ENCODE peak calls at places on chromosomes 12 and 14, in five cellular contexts. K, T, W, X and S are unnamed samples.

GRCh38 chr14:59564356-59564755 is 12.3 kb downstream of the CCDC175 start:
- DNase-seq in W (no peak), T (no peak), K (no peak), X (no peak), S (no peak)

GRCh38 chr12:132608231-132609171 is 1.9 kb downstream of the LRCOL1 start:
- DNase-seq in K (no peak), T (no peak), W (no peak), X (no peak), S (no peak)

GRCh38 chr12:103529306-103529705 is 33.5 kb upstream of the C12orf42 start:
- DNase-seq in K (no peak), T (no peak), X (no peak), W (no peak), S (no peak)

GRCh38 chr14:104461676-104462443 is 117.7 kb upstream of the C14orf180 start:
- DNase-seq in T (no peak), W (no peak), X (peak; percentile 56), K (no peak), S (no peak)

GRCh38 chr12:12685305-12685704 is 10.7 kb downstream of the GPR19 start:
- DNase-seq in W (no peak), K (no peak), T (no peak), X (no peak), S (no peak)

GRCh38 chr14:89013698-89014569 is 189.5 kb downstream of the TTC8 start:
- DNase-seq in X (no peak), T (no peak), K (no peak), W (no peak), S (no peak)

GRCh38 chr14:104561661-104562495 is 17.7 kb upstream of the C14orf180 start:
- DNase-seq in K (no peak), X (no peak), T (no peak), W (no peak), S (no peak)

GRCh38 chr12:78802593-78802992 is 62.0 kb upstream of the SYT1 start:
- DNase-seq in W (peak; percentile 19), T (no peak), X (no peak), K (no peak), S (no peak)

GRCh38 chr14:101808020-101808641 is 46.6 kb downstream of the PPP2R5C start:
- DNase-seq in T (no peak), W (peak; percentile 18), K (no peak), X (no peak), S (no peak)

GRCh38 chr12:27705263-27705662 is 5.4 kb upstream of the MRPS35 start:
- DNase-seq in X (no peak), T (no peak), W (peak; percentile 42), K (no peak), S (no peak)

GRCh38 chr12:1282670-1283361 is 291.8 kb downstream of the ERC1 start:
- DNase-seq in X (peak; percentile 70), T (peak; percentile 13), W (peak; percentile 9), K (no peak), S (no peak)

GRCh38 chr12:114751712-114752111 is 67.7 kb upstream of the TBX3 start:
- DNase-seq in K (no peak), W (no peak), T (no peak), X (no peak), S (no peak)

GRCh38 chr12:62350554-62350953 is 90.3 kb downstream of the USP15 start:
- DNase-seq in W (no peak), K (no peak), X (no peak), T (no peak), S (no peak)

GRCh38 chr12:115450710-115451109 is 766.7 kb upstream of the TBX3 start:
- DNase-seq in K (no peak), T (no peak), X (no peak), W (no peak), S (no peak)

GRCh38 chr14:37116933-37117844 is 55.2 kb downstream of the SLC25A21 start:
- DNase-seq in X (no peak), K (no peak), W (peak; percentile 4), T (no peak), S (no peak)

GRCh38 chr14:93950948-93951668 is 24.0 kb downstream of the FAM181A start:
- DNase-seq in X (no peak), T (no peak), W (no peak), K (no peak), S (no peak)

GRCh38 chr14:93947282-93947681 is 20.1 kb downstream of the FAM181A start:
- DNase-seq in X (no peak), T (no peak), K (no peak), W (no peak), S (no peak)

GRCh38 chr14:93951798-93952540 is 24.4 kb downstream of the ASB2 start:
- DNase-seq in K (no peak), W (no peak), X (no peak), T (no peak), S (no peak)

GRCh38 chr14:93946506-93947170 is 19.5 kb downstream of the FAM181A start:
- DNase-seq in T (no peak), K (no peak), W (peak; percentile 63), X (no peak), S (no peak)

DNA sequence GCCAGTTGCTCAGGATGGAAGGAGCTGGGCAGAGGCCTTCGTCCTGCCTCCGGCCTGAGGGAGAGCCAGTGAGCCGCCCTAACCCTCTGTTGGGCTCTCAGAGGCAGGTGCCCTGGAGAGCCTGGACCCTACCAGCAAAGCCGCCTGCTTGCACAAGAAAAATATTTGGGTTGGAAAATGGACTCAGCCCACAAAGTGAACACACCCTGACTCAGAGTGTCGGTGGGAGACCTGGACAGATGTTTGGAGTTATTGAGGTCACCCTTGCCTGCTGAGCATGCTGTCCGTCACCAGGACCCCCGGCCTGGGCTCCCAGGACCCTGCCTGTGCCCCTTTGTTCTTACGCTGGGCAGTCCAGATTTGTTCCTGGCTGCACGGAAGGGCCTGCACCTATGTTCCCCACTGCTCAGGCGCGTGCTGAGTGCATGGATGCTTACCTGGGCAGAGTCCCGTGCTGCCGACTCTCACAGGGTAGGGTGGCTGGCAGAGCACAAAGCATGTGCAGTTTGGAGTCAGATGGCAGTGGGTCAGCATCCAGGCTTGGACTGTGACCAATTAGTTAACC is 22.4 kb downstream of the FAM181A start:
- DNase-seq in K (no peak), T (no peak), W (no peak), X (no peak), S (no peak)
- TF ChIP-seq CTCF in K (no peak), T (no peak), W (no peak), X (no peak), S (no peak)

DNA sequence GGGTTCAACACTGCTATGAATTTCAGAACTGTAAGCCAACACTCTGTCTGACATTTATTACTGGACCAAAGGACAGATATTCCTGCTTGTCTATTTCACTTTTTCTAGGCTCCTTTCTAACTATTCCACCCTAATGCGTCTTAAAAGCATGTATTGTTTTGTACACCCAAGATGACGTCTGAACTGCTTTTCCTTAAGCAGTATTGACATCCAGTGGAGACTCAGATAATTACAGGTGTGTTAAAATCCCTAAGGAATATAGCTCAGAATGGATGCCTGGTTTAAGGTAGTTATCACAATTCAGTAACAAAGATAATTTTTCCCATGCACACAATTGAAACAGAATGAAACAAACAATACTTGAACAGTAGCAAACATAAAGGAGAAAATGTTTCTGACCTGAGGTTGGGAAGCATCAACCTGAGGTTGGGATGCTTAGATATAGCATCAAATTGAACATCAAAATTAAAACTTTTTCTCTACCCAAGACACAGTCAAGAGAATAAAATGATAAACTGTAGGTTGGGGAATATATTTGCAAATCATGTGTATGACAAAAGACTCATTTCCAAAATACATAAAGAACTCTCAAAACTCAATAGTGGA is 93.7 kb upstream of the PTPRR start:
- DNase-seq in W (peak; percentile 57), X (no peak), T (no peak), K (no peak), S (no peak)
- TF ChIP-seq CTCF in W (peak; percentile 62), X (peak; percentile 86), T (peak; percentile 32), K (no peak), S (no peak)

DNA sequence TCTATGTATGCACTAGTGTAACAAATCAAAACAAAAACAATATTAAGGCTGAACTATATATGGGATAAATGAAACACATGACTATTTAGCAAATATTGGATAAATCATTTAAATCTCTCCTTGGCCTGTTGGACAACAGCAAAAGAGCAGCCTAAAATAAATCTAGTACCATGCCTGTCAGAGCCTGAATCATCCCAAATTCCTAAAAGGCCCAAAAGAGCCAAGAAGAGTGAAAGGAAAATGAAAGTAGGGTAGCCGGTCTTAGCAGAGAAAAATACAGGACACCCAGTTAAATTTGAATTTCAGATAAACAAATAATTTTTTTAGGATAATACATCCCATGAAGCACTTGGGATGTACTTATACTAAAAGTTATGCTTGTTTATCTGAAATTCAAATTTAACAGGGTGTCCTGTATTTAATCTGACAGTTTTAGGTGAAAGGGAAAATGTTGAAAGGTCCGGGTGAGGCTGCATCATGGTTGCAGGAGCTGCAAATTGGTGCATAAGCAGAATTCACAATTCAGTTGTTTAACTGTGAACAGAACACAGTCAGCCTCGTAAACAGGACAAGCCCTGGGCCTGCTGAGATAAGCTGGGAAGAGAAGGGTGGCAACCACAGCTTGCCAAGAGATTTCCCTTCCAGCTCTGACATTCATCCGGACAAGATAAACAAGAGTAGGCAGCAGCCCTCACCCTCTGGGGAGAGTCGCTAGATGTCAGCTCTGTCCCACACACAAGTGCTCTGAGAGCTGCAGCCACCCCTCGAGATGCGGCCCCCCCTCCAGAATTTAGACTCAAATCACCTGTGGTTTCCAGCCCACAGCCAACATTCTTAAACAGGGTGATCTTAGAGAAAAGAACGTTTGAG is 30.3 kb downstream of the DMAC2L start:
- DNase-seq in X (peak; percentile 76), W (peak; percentile 64), T (peak; percentile 45), K (peak; percentile 64), S (no peak)
- TF ChIP-seq CTCF in X (no peak), W (peak; percentile 54), T (no peak), K (peak; percentile 28), S (no peak)

GRCh38 chr12:120640840-120641833 is 711 bp downstream of the CABP1 start:
- DNase-seq in W (peak; percentile 81), T (peak; percentile 66), K (peak; percentile 50), X (no peak), S (peak; percentile 59)

GRCh38 chr12:120642086-120642485 is 1.7 kb downstream of the CABP1 start:
- DNase-seq in W (no peak), X (no peak), T (no peak), K (no peak), S (no peak)

GRCh38 chr12:120642806-120643205 is 2.4 kb downstream of the CABP1 start:
- DNase-seq in T (no peak), X (no peak), W (no peak), K (no peak), S (no peak)

GRCh38 chr12:120643574-120643973 is 3.1 kb downstream of the CABP1 start:
- DNase-seq in T (no peak), X (no peak), W (no peak), K (no peak), S (no peak)

DNA sequence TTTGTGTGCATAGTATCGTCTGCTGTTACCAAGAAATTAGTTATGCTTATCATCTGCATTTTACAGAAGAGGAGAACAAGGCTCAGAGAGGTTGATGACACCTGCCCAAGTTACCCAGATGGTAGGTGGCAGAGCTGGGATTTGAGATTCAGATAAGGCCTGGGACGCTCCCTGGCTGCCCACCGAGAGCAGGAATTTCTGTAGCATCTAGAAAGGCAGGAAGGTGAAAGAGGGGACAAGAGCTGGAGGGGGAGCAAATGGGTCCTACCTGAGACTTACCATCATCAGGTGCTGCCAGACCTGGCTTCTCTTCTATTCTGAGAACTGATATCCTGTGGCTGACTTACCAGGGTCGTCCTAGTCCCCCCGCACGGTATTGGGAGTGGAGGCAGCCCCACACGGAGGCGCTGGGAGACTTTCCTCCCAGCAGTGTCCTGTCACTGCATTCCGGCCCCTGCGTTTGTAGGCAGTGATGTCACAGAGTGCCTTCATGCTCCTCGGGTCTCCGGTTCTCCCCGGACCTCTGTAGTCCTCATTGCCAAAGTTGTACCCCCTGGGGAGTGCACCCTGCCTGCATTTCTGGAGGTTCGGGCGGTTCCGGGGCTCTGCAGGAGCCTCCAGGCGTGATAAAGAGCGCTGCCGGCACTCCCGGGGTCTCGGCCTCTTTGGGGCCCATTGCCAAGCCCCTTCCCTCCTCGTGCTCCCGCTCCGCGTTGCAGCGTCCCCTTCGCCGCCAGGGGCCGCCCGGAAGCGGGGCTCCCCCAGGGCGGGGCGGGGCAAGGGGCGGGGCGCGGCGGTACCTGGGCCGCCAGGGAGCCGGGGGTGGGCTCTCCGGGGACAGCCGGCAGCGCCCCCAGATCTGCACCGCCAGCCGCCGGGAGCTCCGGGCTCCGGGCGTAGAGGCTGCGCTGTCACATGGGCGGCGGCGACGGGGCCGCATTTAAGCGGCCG is at the start of gene CABP1:
- DNase-seq in T (peak; percentile 57), W (peak; percentile 55), K (peak; percentile 49), X (no peak), S (no peak)
- TF ChIP-seq CTCF in T (peak; percentile 23), W (peak; percentile 33), K (peak; percentile 49), X (no peak), S (peak; percentile 10)